ENCODE peak calls at places on chromosomes 4 and X, in eight cellular contexts. U is HCT116; R is transverse colon; G is frontal cortex; X is activated naive CD4-positive, alpha-beta T cell; H is NCI-H1694; S is NCI-H2029; C is A172. M is an unnamed sample.

GRCh38 chr4:6155996-6156395 is 44.4 kb downstream of the JAKMIP1 start:
- DNase-seq in G (no peak), S (no peak), R (no peak), U (no peak), C (no peak), X (no peak), H (no peak), M (no peak)

GRCh38 chrX:23292979-23293651 is 41.5 kb upstream of the PTCHD1 start:
- DNase-seq in C (peak; percentile 10), X (no peak), U (no peak), G (no peak), R (no peak), S (no peak), H (no peak), M (no peak)

GRCh38 chrX:48003367-48003757 is 427 bp downstream of the ZNF182 start:
- DNase-seq in G (no peak), U (no peak), C (no peak), H (no peak), X (no peak), R (peak; percentile 26), S (no peak), M (no peak)

GRCh38 chr4:119099227-119099910 is 36.3 kb upstream of the MYOZ2 start:
- DNase-seq in H (no peak), C (peak; percentile 72), G (no peak), R (no peak), S (no peak), X (no peak), U (no peak), M (no peak)

GRCh38 chr4:169334335-169334734 is 63.6 kb upstream of the SH3RF1 start:
- DNase-seq in G (no peak), U (no peak), H (no peak), S (no peak), R (no peak), X (no peak), C (no peak), M (no peak)

GRCh38 chrX:111519215-111519614 is 7.8 kb downstream of the SERTM2 start:
- DNase-seq in G (no peak), U (no peak), C (no peak), X (no peak), S (no peak), R (peak; percentile 9), H (peak; percentile 69), M (no peak)

GRCh38 chrX:3046253-3046909 is 5.1 kb downstream of the ARSF start:
- DNase-seq in U (no peak), S (no peak), C (no peak), X (no peak), R (no peak), H (no peak), G (no peak), M (no peak)

GRCh38 chr4:126794363-126794762 is 838.4 kb upstream of the INTU start:
- DNase-seq in H (no peak), X (no peak), C (no peak), U (no peak), R (no peak), G (no peak), S (no peak), M (no peak)

GRCh38 chrX:124426824-124427223 is 80.5 kb downstream of the SH2D1A start:
- DNase-seq in R (no peak), X (no peak), U (no peak), H (no peak), C (no peak), S (no peak), G (no peak), M (no peak)

GRCh38 chrX:114127005-114127404 is 456.9 kb upstream of the HTR2C start:
- DNase-seq in S (no peak), G (no peak), C (no peak), R (no peak), X (no peak), H (no peak), U (no peak), M (no peak)

GRCh38 chr4:103998752-103999151 is 279.0 kb upstream of the TACR3 start:
- DNase-seq in G (no peak), C (no peak), U (no peak), R (no peak), S (no peak), H (peak; percentile 63), X (no peak), M (no peak)

GRCh38 chr4:11428161-11428700 is 463 bp downstream of the HS3ST1 start:
- DNase-seq in C (no peak), H (no peak), X (no peak), S (no peak), R (no peak), U (no peak), G (peak; percentile 16), M (no peak)

GRCh38 chr4:56424697-56425514 is 10.5 kb downstream of the PPAT start:
- DNase-seq in X (no peak), R (peak; percentile 13), G (peak; percentile 22), C (peak; percentile 18), H (peak; percentile 1), U (no peak), S (no peak), M (no peak)

GRCh38 chrX:100648601-100649417 is 4.8 kb downstream of the SRPX2 start:
- DNase-seq in H (no peak), U (no peak), S (peak; percentile 7), G (no peak), X (no peak), R (peak; percentile 20), C (no peak), M (no peak)

GRCh38 chrX:10795721-10796120 is 175.3 kb upstream of the MID1 start:
- DNase-seq in S (no peak), C (no peak), G (no peak), H (no peak), R (no peak), U (no peak), X (no peak), M (peak; percentile 3)

GRCh38 chrX:13250831-13251612 is 68.8 kb downstream of the ATXN3L start:
- DNase-seq in R (no peak), H (no peak), U (no peak), G (no peak), S (no peak), C (no peak), X (no peak), M (no peak)

GRCh38 chrX:48924270-48924669 is 5.4 kb upstream of the PIM2 start:
- DNase-seq in H (no peak), C (no peak), U (no peak), R (no peak), G (no peak), S (no peak), X (no peak), M (no peak)

GRCh38 chrX:21959362-21960051 is 19.0 kb downstream of the SMS start:
- DNase-seq in S (no peak), U (no peak), C (no peak), R (no peak), G (no peak), X (no peak), H (no peak), M (no peak)

GRCh38 chr4:100895572-100896197 is 377.9 kb upstream of the EMCN start:
- DNase-seq in U (no peak), X (no peak), R (no peak), C (peak; percentile 6), H (no peak), G (no peak), S (peak; percentile 15), M (peak; percentile 1)

GRCh38 chr4:176377705-176378302 is 58.0 kb downstream of the SPCS3 start:
- DNase-seq in S (no peak), H (no peak), X (no peak), C (peak; percentile 33), G (peak; percentile 9), U (peak; percentile 27), R (no peak), M (peak; percentile 46)

GRCh38 chr4:149584703-149585102 is 230.9 kb downstream of the IQCM start:
- DNase-seq in X (no peak), G (no peak), S (no peak), U (no peak), R (no peak), C (no peak), H (no peak), M (no peak)

GRCh38 chr4:128660361-128660964 is 149.0 kb upstream of the JADE1 start:
- DNase-seq in X (no peak), S (no peak), C (no peak), G (peak; percentile 18), H (no peak), U (no peak), R (no peak), M (no peak)

GRCh38 chr4:1098311-1098925 is 14.9 kb downstream of the RNF212 start:
- DNase-seq in H (no peak), C (no peak), G (no peak), R (no peak), S (no peak), X (no peak), U (no peak), M (no peak)

GRCh38 chr4:42104521-42104920 is 47.9 kb downstream of the BEND4 start:
- DNase-seq in S (no peak), H (no peak), U (no peak), X (no peak), R (no peak), C (no peak), G (no peak), M (no peak)

GRCh38 chr4:2842667-2843022 is 999 bp upstream of the ADD1 start:
- DNase-seq in S (no peak), U (no peak), R (no peak), H (no peak), G (no peak), X (no peak), C (no peak), M (no peak)

GRCh38 chrX:47645530-47645929 is 4.8 kb downstream of the ELK1 start:
- DNase-seq in C (no peak), H (no peak), U (no peak), X (no peak), S (no peak), G (no peak), R (no peak), M (no peak)

M was measured in T47D.